ENCODE peak calls at places on chromosomes 7 and 10, in nine cellular contexts. One of them, this sample, is unnamed.

GRCh38 chr10:80202934-80203834 is 2.2 kb downstream of the ANXA11 start:
- DNase-seq in thoracic aorta: no peak
- DNase-seq in esophagus squamous epithelium: no peak
- DNase-seq in HFF-Myc: peak
- DNase-seq in lower leg skin: peak
- DNase-seq in GM12878: peak
- DNase-seq in ovary: peak
- DNase-seq in GM12865: peak
- DNase-seq in hepatocyte: peak
- DNase-seq in this sample: peak

GRCh38 chr10:34690403-34691049 is 124.6 kb downstream of the PARD3 start:
- DNase-seq in thoracic aorta: no peak
- DNase-seq in esophagus squamous epithelium: no peak
- DNase-seq in HFF-Myc: no peak
- DNase-seq in lower leg skin: peak
- DNase-seq in GM12878: no peak
- DNase-seq in ovary: no peak
- DNase-seq in GM12865: no peak
- DNase-seq in hepatocyte: no peak
- DNase-seq in this sample: no peak

GRCh38 chr7:115037128-115037802 is 115.4 kb downstream of the MDFIC start:
- DNase-seq in thoracic aorta: no peak
- DNase-seq in esophagus squamous epithelium: no peak
- DNase-seq in HFF-Myc: no peak
- DNase-seq in lower leg skin: no peak
- DNase-seq in GM12878: no peak
- DNase-seq in ovary: no peak
- DNase-seq in GM12865: peak
- DNase-seq in hepatocyte: no peak
- DNase-seq in this sample: no peak

GRCh38 chr10:114648368-114648767 is 9.7 kb downstream of the ABLIM1 start:
- DNase-seq in thoracic aorta: no peak
- DNase-seq in esophagus squamous epithelium: no peak
- DNase-seq in HFF-Myc: peak
- DNase-seq in lower leg skin: no peak
- DNase-seq in GM12878: no peak
- DNase-seq in ovary: no peak
- DNase-seq in GM12865: no peak
- DNase-seq in hepatocyte: peak
- DNase-seq in this sample: peak

GRCh38 chr10:79443338-79444242 is 1.8 kb downstream of the ZCCHC24 start:
- DNase-seq in thoracic aorta: no peak
- DNase-seq in esophagus squamous epithelium: no peak
- DNase-seq in HFF-Myc: no peak
- DNase-seq in lower leg skin: no peak
- DNase-seq in GM12878: no peak
- DNase-seq in ovary: peak
- DNase-seq in GM12865: no peak
- DNase-seq in hepatocyte: no peak
- DNase-seq in this sample: no peak

GRCh38 chr7:139981533-139981932 is 81.2 kb downstream of the PARP12 start:
- DNase-seq in thoracic aorta: no peak
- DNase-seq in esophagus squamous epithelium: no peak
- DNase-seq in HFF-Myc: no peak
- DNase-seq in lower leg skin: no peak
- DNase-seq in GM12878: no peak
- DNase-seq in ovary: no peak
- DNase-seq in GM12865: no peak
- DNase-seq in hepatocyte: no peak
- DNase-seq in this sample: no peak

GRCh38 chr7:6160191-6160623 is 112.2 kb downstream of the CYTH3 start:
- DNase-seq in thoracic aorta: no peak
- DNase-seq in esophagus squamous epithelium: no peak
- DNase-seq in HFF-Myc: peak
- DNase-seq in lower leg skin: peak
- DNase-seq in GM12878: no peak
- DNase-seq in ovary: peak
- DNase-seq in GM12865: no peak
- DNase-seq in hepatocyte: peak
- DNase-seq in this sample: peak

GRCh38 chr7:1532456-1533254 is 2.2 kb downstream of the MAFK start:
- DNase-seq in thoracic aorta: peak
- DNase-seq in esophagus squamous epithelium: no peak
- DNase-seq in HFF-Myc: peak
- DNase-seq in lower leg skin: peak
- DNase-seq in GM12878: no peak
- DNase-seq in ovary: peak
- DNase-seq in GM12865: peak
- DNase-seq in hepatocyte: peak
- DNase-seq in this sample: no peak

GRCh38 chr10:128049226-128050010 is 76.8 kb downstream of the MKI67 start:
- DNase-seq in thoracic aorta: no peak
- DNase-seq in esophagus squamous epithelium: no peak
- DNase-seq in HFF-Myc: no peak
- DNase-seq in lower leg skin: no peak
- DNase-seq in GM12878: no peak
- DNase-seq in ovary: no peak
- DNase-seq in GM12865: no peak
- DNase-seq in hepatocyte: no peak
- DNase-seq in this sample: no peak

GRCh38 chr10:50416181-50416824 is 165.0 kb upstream of the ASAH2 start:
- DNase-seq in thoracic aorta: no peak
- DNase-seq in esophagus squamous epithelium: no peak
- DNase-seq in HFF-Myc: no peak
- DNase-seq in lower leg skin: no peak
- DNase-seq in GM12878: no peak
- DNase-seq in ovary: no peak
- DNase-seq in GM12865: peak
- DNase-seq in hepatocyte: no peak
- DNase-seq in this sample: no peak

GRCh38 chr7:111486472-111487142 is 75.7 kb downstream of the IMMP2L start:
- DNase-seq in thoracic aorta: no peak
- DNase-seq in esophagus squamous epithelium: no peak
- DNase-seq in HFF-Myc: peak
- DNase-seq in lower leg skin: no peak
- DNase-seq in GM12878: peak
- DNase-seq in ovary: no peak
- DNase-seq in GM12865: peak
- DNase-seq in hepatocyte: peak
- DNase-seq in this sample: peak

GRCh38 chr10:27513451-27514191 is 9.5 kb downstream of the RAB18 start:
- DNase-seq in thoracic aorta: no peak
- DNase-seq in esophagus squamous epithelium: no peak
- DNase-seq in HFF-Myc: peak
- DNase-seq in lower leg skin: no peak
- DNase-seq in GM12878: no peak
- DNase-seq in ovary: no peak
- DNase-seq in GM12865: no peak
- DNase-seq in hepatocyte: no peak
- DNase-seq in this sample: peak

GRCh38 chr10:43929122-43929521 is 280.4 kb upstream of the ZNF32 start:
- DNase-seq in thoracic aorta: no peak
- DNase-seq in esophagus squamous epithelium: no peak
- DNase-seq in HFF-Myc: no peak
- DNase-seq in lower leg skin: no peak
- DNase-seq in GM12878: no peak
- DNase-seq in ovary: no peak
- DNase-seq in GM12865: no peak
- DNase-seq in hepatocyte: no peak
- DNase-seq in this sample: no peak

GRCh38 chr10:15787426-15787825 is 67.7 kb upstream of the ITGA8 start:
- DNase-seq in thoracic aorta: no peak
- DNase-seq in esophagus squamous epithelium: no peak
- DNase-seq in HFF-Myc: no peak
- DNase-seq in lower leg skin: no peak
- DNase-seq in GM12878: no peak
- DNase-seq in ovary: no peak
- DNase-seq in GM12865: no peak
- DNase-seq in hepatocyte: no peak
- DNase-seq in this sample: no peak

GRCh38 chr10:122145113-122145512 is 126.0 kb upstream of the BTBD16 start:
- DNase-seq in thoracic aorta: no peak
- DNase-seq in esophagus squamous epithelium: no peak
- DNase-seq in HFF-Myc: no peak
- DNase-seq in lower leg skin: no peak
- DNase-seq in GM12878: no peak
- DNase-seq in ovary: no peak
- DNase-seq in GM12865: no peak
- DNase-seq in hepatocyte: no peak
- DNase-seq in this sample: no peak

GRCh38 chr10:116296358-116296757 is 23.4 kb upstream of the GFRA1 start:
- DNase-seq in thoracic aorta: no peak
- DNase-seq in esophagus squamous epithelium: no peak
- DNase-seq in HFF-Myc: peak
- DNase-seq in lower leg skin: no peak
- DNase-seq in GM12878: no peak
- DNase-seq in ovary: no peak
- DNase-seq in GM12865: no peak
- DNase-seq in hepatocyte: peak
- DNase-seq in this sample: no peak

GRCh38 chr7:1850976-1851571 is 181.0 kb downstream of the ELFN1 start:
- DNase-seq in thoracic aorta: no peak
- DNase-seq in esophagus squamous epithelium: no peak
- DNase-seq in HFF-Myc: no peak
- DNase-seq in lower leg skin: no peak
- DNase-seq in GM12878: no peak
- DNase-seq in ovary: no peak
- DNase-seq in GM12865: no peak
- DNase-seq in hepatocyte: no peak
- DNase-seq in this sample: no peak

GRCh38 chr7:126856691-126857291 is 395.9 kb downstream of the GRM8 start:
- DNase-seq in thoracic aorta: no peak
- DNase-seq in esophagus squamous epithelium: no peak
- DNase-seq in HFF-Myc: no peak
- DNase-seq in lower leg skin: no peak
- DNase-seq in GM12878: no peak
- DNase-seq in ovary: no peak
- DNase-seq in GM12865: peak
- DNase-seq in hepatocyte: peak
- DNase-seq in this sample: no peak

GRCh38 chr7:132456418-132456817 is 119.9 kb downstream of the PLXNA4 start:
- DNase-seq in thoracic aorta: no peak
- DNase-seq in esophagus squamous epithelium: no peak
- DNase-seq in HFF-Myc: no peak
- DNase-seq in lower leg skin: no peak
- DNase-seq in GM12878: no peak
- DNase-seq in ovary: no peak
- DNase-seq in GM12865: no peak
- DNase-seq in hepatocyte: no peak
- DNase-seq in this sample: no peak

GRCh38 chr7:33108931-33109757 is at the start of gene RP9:
- DNase-seq in thoracic aorta: no peak
- DNase-seq in esophagus squamous epithelium: no peak
- DNase-seq in HFF-Myc: no peak
- DNase-seq in lower leg skin: peak
- DNase-seq in GM12878: no peak
- DNase-seq in ovary: peak
- DNase-seq in GM12865: peak
- DNase-seq in hepatocyte: peak
- DNase-seq in this sample: no peak

GRCh38 chr7:106015586-106016218 is 52.6 kb downstream of the CDHR3 start:
- DNase-seq in thoracic aorta: no peak
- DNase-seq in esophagus squamous epithelium: no peak
- DNase-seq in HFF-Myc: no peak
- DNase-seq in lower leg skin: no peak
- DNase-seq in GM12878: no peak
- DNase-seq in ovary: peak
- DNase-seq in GM12865: no peak
- DNase-seq in hepatocyte: peak
- DNase-seq in this sample: no peak

GRCh38 chr10:132163278-132163765 is 23.4 kb upstream of the DPYSL4 start:
- DNase-seq in thoracic aorta: no peak
- DNase-seq in esophagus squamous epithelium: no peak
- DNase-seq in HFF-Myc: no peak
- DNase-seq in lower leg skin: no peak
- DNase-seq in GM12878: no peak
- DNase-seq in ovary: no peak
- DNase-seq in GM12865: peak
- DNase-seq in hepatocyte: no peak
- DNase-seq in this sample: no peak
- H3K4me3 ChIP-seq in thoracic aorta: no peak
- H3K4me3 ChIP-seq in esophagus squamous epithelium: no peak
- H3K4me3 ChIP-seq in HFF-Myc: no peak
- H3K4me3 ChIP-seq in lower leg skin: no peak
- H3K4me3 ChIP-seq in GM12878: no peak
- H3K4me3 ChIP-seq in ovary: no peak
- H3K4me3 ChIP-seq in GM12865: no peak
- H3K4me3 ChIP-seq in hepatocyte: no peak
- H3K4me3 ChIP-seq in this sample: no peak

GRCh38 chr7:76294344-76295024 is 8.0 kb upstream of the HSPB1 start:
- DNase-seq in thoracic aorta: peak
- DNase-seq in esophagus squamous epithelium: peak
- DNase-seq in HFF-Myc: peak
- DNase-seq in lower leg skin: peak
- DNase-seq in GM12878: no peak
- DNase-seq in ovary: peak
- DNase-seq in GM12865: peak
- DNase-seq in hepatocyte: peak
- DNase-seq in this sample: peak
- TF ChIP-seq CTCF in thoracic aorta: no peak
- TF ChIP-seq CTCF in esophagus squamous epithelium: no peak
- TF ChIP-seq CTCF in HFF-Myc: no peak
- TF ChIP-seq CTCF in lower leg skin: no peak
- TF ChIP-seq CTCF in GM12878: peak
- TF ChIP-seq CTCF in ovary: no peak
- TF ChIP-seq CTCF in GM12865: no peak
- TF ChIP-seq CTCF in hepatocyte: no peak
- TF ChIP-seq CTCF in this sample: no peak

GRCh38 chr10:2986341-2986933 is 80.9 kb upstream of the PFKP start:
- DNase-seq in thoracic aorta: no peak
- DNase-seq in esophagus squamous epithelium: no peak
- DNase-seq in HFF-Myc: no peak
- DNase-seq in lower leg skin: no peak
- DNase-seq in GM12878: no peak
- DNase-seq in ovary: no peak
- DNase-seq in GM12865: no peak
- DNase-seq in hepatocyte: no peak
- DNase-seq in this sample: no peak
- H3K4me3 ChIP-seq in thoracic aorta: no peak
- H3K4me3 ChIP-seq in esophagus squamous epithelium: peak
- H3K4me3 ChIP-seq in HFF-Myc: no peak
- H3K4me3 ChIP-seq in lower leg skin: no peak
- H3K4me3 ChIP-seq in GM12878: no peak
- H3K4me3 ChIP-seq in ovary: no peak
- H3K4me3 ChIP-seq in GM12865: no peak
- H3K4me3 ChIP-seq in hepatocyte: no peak
- H3K4me3 ChIP-seq in this sample: no peak

DNA sequence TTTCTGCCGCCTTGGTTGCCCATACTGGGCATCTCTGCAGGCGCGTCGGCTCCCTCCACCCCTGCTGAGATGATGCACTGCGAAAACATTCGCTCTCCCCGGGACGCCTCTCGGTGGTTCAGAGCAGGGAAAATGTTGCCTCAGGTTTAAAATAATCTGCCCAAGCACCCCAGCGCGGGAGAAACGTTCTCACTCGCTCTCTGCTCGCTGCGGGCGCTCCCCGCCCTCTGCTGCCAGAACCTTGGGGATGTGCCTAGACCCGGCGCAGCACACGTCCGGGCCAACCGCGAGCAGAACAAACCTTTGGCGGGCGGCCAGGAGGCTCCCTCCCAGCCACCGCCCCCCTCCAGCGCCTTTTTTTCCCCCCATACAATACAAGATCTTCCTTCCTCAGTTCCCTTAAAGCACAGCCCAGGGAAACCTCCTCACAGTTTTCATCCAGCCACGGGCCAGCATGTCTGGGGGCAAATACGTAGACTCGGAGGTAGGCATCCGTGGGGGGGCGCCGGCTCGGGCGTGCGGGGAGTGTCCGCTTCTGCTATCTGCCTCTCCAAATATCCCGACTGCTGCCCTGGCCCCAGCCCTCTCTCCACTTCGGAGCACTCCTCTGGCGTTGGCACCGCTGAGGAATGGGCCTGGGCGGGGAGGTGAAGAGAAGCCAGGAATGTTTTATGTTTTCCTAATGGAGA is at the start of gene CAV1:
- DNase-seq in thoracic aorta: peak
- DNase-seq in esophagus squamous epithelium: no peak
- DNase-seq in HFF-Myc: peak
- DNase-seq in lower leg skin: peak
- DNase-seq in GM12878: no peak
- DNase-seq in ovary: peak
- DNase-seq in GM12865: peak
- DNase-seq in hepatocyte: peak
- DNase-seq in this sample: peak
- TF ChIP-seq CTCF in thoracic aorta: peak
- TF ChIP-seq CTCF in esophagus squamous epithelium: peak
- TF ChIP-seq CTCF in HFF-Myc: peak
- TF ChIP-seq CTCF in lower leg skin: no peak
- TF ChIP-seq CTCF in GM12878: no peak
- TF ChIP-seq CTCF in ovary: peak
- TF ChIP-seq CTCF in GM12865: no peak
- TF ChIP-seq CTCF in hepatocyte: no peak
- TF ChIP-seq CTCF in this sample: no peak

This sample was measured in astrocyte of the cerebellum.